ENCODE peak calls at places on chromosomes 11 and 22, in nine cellular contexts. One of them, this sample, is unnamed.

GRCh38 chr11:130441726-130442125 is 6.7 kb upstream of the ADAMTS15 start:
- DNase-seq in tibial nerve: no peak
- DNase-seq in K562: no peak
- DNase-seq in HepG2: no peak
- DNase-seq in stomach: no peak
- DNase-seq in ovary: no peak
- DNase-seq in A549: no peak
- DNase-seq in suprapubic skin: no peak
- DNase-seq in H1: no peak
- DNase-seq in this sample: no peak

GRCh38 chr11:12694182-12694531 is 19.9 kb downstream of the TEAD1 start:
- DNase-seq in tibial nerve: no peak
- DNase-seq in K562: no peak
- DNase-seq in HepG2: no peak
- DNase-seq in stomach: peak; percentile 61
- DNase-seq in ovary: peak; percentile 56
- DNase-seq in A549: peak; percentile 56
- DNase-seq in suprapubic skin: no peak
- DNase-seq in H1: no peak
- DNase-seq in this sample: no peak

GRCh38 chr11:69939551-69940245 is 120.5 kb upstream of the FGF3 start:
- DNase-seq in tibial nerve: no peak
- DNase-seq in K562: no peak
- DNase-seq in HepG2: no peak
- DNase-seq in stomach: peak; percentile 42
- DNase-seq in ovary: peak; percentile 82
- DNase-seq in A549: no peak
- DNase-seq in suprapubic skin: no peak
- DNase-seq in H1: no peak
- DNase-seq in this sample: no peak

GRCh38 chr11:10400856-10401255 is 54.2 kb upstream of the AMPD3 start:
- DNase-seq in tibial nerve: no peak
- DNase-seq in K562: no peak
- DNase-seq in HepG2: no peak
- DNase-seq in stomach: no peak
- DNase-seq in ovary: no peak
- DNase-seq in A549: no peak
- DNase-seq in suprapubic skin: no peak
- DNase-seq in H1: no peak
- DNase-seq in this sample: peak; percentile 70

GRCh38 chr22:35477911-35478582 is 62.6 kb upstream of the RASD2 start:
- DNase-seq in tibial nerve: peak; percentile 48
- DNase-seq in K562: peak; percentile 78
- DNase-seq in HepG2: no peak
- DNase-seq in stomach: no peak
- DNase-seq in ovary: peak; percentile 68
- DNase-seq in A549: peak; percentile 70
- DNase-seq in suprapubic skin: no peak
- DNase-seq in H1: no peak
- DNase-seq in this sample: no peak

GRCh38 chr11:70040452-70040851 is 37.7 kb upstream of the ANO1 start:
- DNase-seq in tibial nerve: no peak
- DNase-seq in K562: no peak
- DNase-seq in HepG2: no peak
- DNase-seq in stomach: peak; percentile 20
- DNase-seq in ovary: no peak
- DNase-seq in A549: no peak
- DNase-seq in suprapubic skin: peak; percentile 69
- DNase-seq in H1: no peak
- DNase-seq in this sample: peak; percentile 10

GRCh38 chr11:121950160-121950559 is 165.9 kb downstream of the BLID start:
- DNase-seq in tibial nerve: no peak
- DNase-seq in K562: no peak
- DNase-seq in HepG2: peak; percentile 46
- DNase-seq in stomach: no peak
- DNase-seq in ovary: no peak
- DNase-seq in A549: no peak
- DNase-seq in suprapubic skin: no peak
- DNase-seq in H1: no peak
- DNase-seq in this sample: no peak

GRCh38 chr11:2462092-2462985 is 17.5 kb downstream of the KCNQ1 start:
- DNase-seq in tibial nerve: no peak
- DNase-seq in K562: no peak
- DNase-seq in HepG2: no peak
- DNase-seq in stomach: peak; percentile 22
- DNase-seq in ovary: no peak
- DNase-seq in A549: no peak
- DNase-seq in suprapubic skin: peak; percentile 67
- DNase-seq in H1: no peak
- DNase-seq in this sample: no peak

GRCh38 chr11:65036931-65037330 is 4.1 kb upstream of the SAC3D1 start:
- DNase-seq in tibial nerve: no peak
- DNase-seq in K562: no peak
- DNase-seq in HepG2: no peak
- DNase-seq in stomach: peak; percentile 90
- DNase-seq in ovary: no peak
- DNase-seq in A549: no peak
- DNase-seq in suprapubic skin: no peak
- DNase-seq in H1: no peak
- DNase-seq in this sample: no peak

GRCh38 chr11:24755260-24755839 is 258.5 kb downstream of the LUZP2 start:
- DNase-seq in tibial nerve: no peak
- DNase-seq in K562: no peak
- DNase-seq in HepG2: no peak
- DNase-seq in stomach: no peak
- DNase-seq in ovary: no peak
- DNase-seq in A549: no peak
- DNase-seq in suprapubic skin: no peak
- DNase-seq in H1: no peak
- DNase-seq in this sample: no peak

GRCh38 chr22:21939392-21940319 is 13.0 kb downstream of the PPM1F start:
- DNase-seq in tibial nerve: no peak
- DNase-seq in K562: no peak
- DNase-seq in HepG2: no peak
- DNase-seq in stomach: no peak
- DNase-seq in ovary: no peak
- DNase-seq in A549: no peak
- DNase-seq in suprapubic skin: no peak
- DNase-seq in H1: no peak
- DNase-seq in this sample: no peak

GRCh38 chr11:131808466-131808865 is 438.1 kb downstream of the NTM start:
- DNase-seq in tibial nerve: no peak
- DNase-seq in K562: no peak
- DNase-seq in HepG2: no peak
- DNase-seq in stomach: no peak
- DNase-seq in ovary: no peak
- DNase-seq in A549: no peak
- DNase-seq in suprapubic skin: no peak
- DNase-seq in H1: no peak
- DNase-seq in this sample: peak; percentile 34

GRCh38 chr11:131807876-131808275 is 437.5 kb downstream of the NTM start:
- DNase-seq in tibial nerve: no peak
- DNase-seq in K562: no peak
- DNase-seq in HepG2: no peak
- DNase-seq in stomach: no peak
- DNase-seq in ovary: no peak
- DNase-seq in A549: no peak
- DNase-seq in suprapubic skin: no peak
- DNase-seq in H1: no peak
- DNase-seq in this sample: no peak

GRCh38 chr11:131810511-131810910 is 440.1 kb downstream of the NTM start:
- DNase-seq in tibial nerve: no peak
- DNase-seq in K562: no peak
- DNase-seq in HepG2: no peak
- DNase-seq in stomach: no peak
- DNase-seq in ovary: no peak
- DNase-seq in A549: no peak
- DNase-seq in suprapubic skin: no peak
- DNase-seq in H1: no peak
- DNase-seq in this sample: no peak

GRCh38 chr11:131809203-131809948 is 439.0 kb downstream of the NTM start:
- DNase-seq in tibial nerve: no peak
- DNase-seq in K562: no peak
- DNase-seq in HepG2: no peak
- DNase-seq in stomach: no peak
- DNase-seq in ovary: no peak
- DNase-seq in A549: no peak
- DNase-seq in suprapubic skin: no peak
- DNase-seq in H1: no peak
- DNase-seq in this sample: peak; percentile 53

GRCh38 chr11:131811380-131811779 is 441.0 kb downstream of the NTM start:
- DNase-seq in tibial nerve: no peak
- DNase-seq in K562: no peak
- DNase-seq in HepG2: no peak
- DNase-seq in stomach: no peak
- DNase-seq in ovary: no peak
- DNase-seq in A549: no peak
- DNase-seq in suprapubic skin: no peak
- DNase-seq in H1: no peak
- DNase-seq in this sample: peak; percentile 29
- TF ChIP-seq EP300 in tibial nerve: no peak
- TF ChIP-seq EP300 in K562: no peak
- TF ChIP-seq EP300 in HepG2: no peak
- TF ChIP-seq EP300 in stomach: no peak
- TF ChIP-seq EP300 in ovary: no peak
- TF ChIP-seq EP300 in A549: no peak
- TF ChIP-seq EP300 in suprapubic skin: no peak
- TF ChIP-seq EP300 in H1: no peak
- TF ChIP-seq EP300 in this sample: no peak

DNA sequence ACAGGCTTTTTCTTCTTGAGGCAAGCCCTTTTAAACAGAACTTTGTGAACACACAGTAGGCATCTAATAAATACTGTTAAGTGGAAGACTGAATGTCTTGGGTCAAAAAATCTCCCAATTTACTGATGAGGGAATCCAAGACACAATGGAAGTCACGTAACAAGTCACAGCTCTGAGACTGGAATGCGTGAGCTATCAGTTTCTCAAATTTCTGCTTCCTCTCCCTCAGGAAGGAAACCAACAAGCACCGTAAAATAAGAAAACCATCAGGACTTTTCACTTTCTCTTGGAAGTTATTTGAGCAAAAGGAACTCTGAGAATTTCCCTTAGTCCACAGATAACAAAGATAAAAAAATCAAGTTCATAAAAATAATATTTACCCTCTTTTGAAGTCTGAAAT is 50.1 kb upstream of the CCDC89 start:
- DNase-seq in tibial nerve: no peak
- DNase-seq in K562: no peak
- DNase-seq in HepG2: no peak
- DNase-seq in stomach: no peak
- DNase-seq in ovary: no peak
- DNase-seq in A549: no peak
- DNase-seq in suprapubic skin: no peak
- DNase-seq in H1: no peak
- DNase-seq in this sample: no peak
- H3K27ac ChIP-seq in tibial nerve: peak overlapping the region; percentile 64
- H3K27ac ChIP-seq in K562: no peak overlapping the region
- H3K27ac ChIP-seq in HepG2: no peak overlapping the region
- H3K27ac ChIP-seq in stomach: peak overlapping the region; percentile 28
- H3K27ac ChIP-seq in ovary: no peak overlapping the region
- H3K27ac ChIP-seq in A549: no peak overlapping the region
- H3K27ac ChIP-seq in suprapubic skin: no peak overlapping the region
- H3K27ac ChIP-seq in H1: no peak overlapping the region
- H3K27ac ChIP-seq in this sample: no peak overlapping the region

GRCh38 chr22:38727530-38728451 is 22.0 kb downstream of the GTPBP1 start:
- DNase-seq in tibial nerve: no peak
- DNase-seq in K562: no peak
- DNase-seq in HepG2: no peak
- DNase-seq in stomach: no peak
- DNase-seq in ovary: peak; percentile 27
- DNase-seq in A549: no peak
- DNase-seq in suprapubic skin: no peak
- DNase-seq in H1: no peak
- DNase-seq in this sample: no peak
- TF ChIP-seq POLR2A in tibial nerve: no peak
- TF ChIP-seq POLR2A in K562: no peak
- TF ChIP-seq POLR2A in HepG2: no peak
- TF ChIP-seq POLR2A in stomach: no peak
- TF ChIP-seq POLR2A in ovary: no peak
- TF ChIP-seq POLR2A in A549: no peak
- TF ChIP-seq POLR2A in suprapubic skin: no peak
- TF ChIP-seq POLR2A in H1: no peak
- TF ChIP-seq POLR2A in this sample: no peak

GRCh38 chr11:95653099-95653498 is 136.5 kb downstream of the FAM76B start:
- DNase-seq in tibial nerve: no peak
- DNase-seq in K562: no peak
- DNase-seq in HepG2: no peak
- DNase-seq in stomach: no peak
- DNase-seq in ovary: no peak
- DNase-seq in A549: no peak
- DNase-seq in suprapubic skin: no peak
- DNase-seq in H1: no peak
- DNase-seq in this sample: no peak

GRCh38 chr11:95650271-95650670 is 139.3 kb downstream of the FAM76B start:
- DNase-seq in tibial nerve: no peak
- DNase-seq in K562: no peak
- DNase-seq in HepG2: no peak
- DNase-seq in stomach: no peak
- DNase-seq in ovary: no peak
- DNase-seq in A549: no peak
- DNase-seq in suprapubic skin: no peak
- DNase-seq in H1: no peak
- DNase-seq in this sample: no peak

GRCh38 chr11:95647805-95648379 is 141.7 kb downstream of the FAM76B start:
- DNase-seq in tibial nerve: no peak
- DNase-seq in K562: no peak
- DNase-seq in HepG2: no peak
- DNase-seq in stomach: no peak
- DNase-seq in ovary: no peak
- DNase-seq in A549: no peak
- DNase-seq in suprapubic skin: no peak
- DNase-seq in H1: no peak
- DNase-seq in this sample: no peak

GRCh38 chr11:95652002-95652472 is 137.5 kb downstream of the FAM76B start:
- DNase-seq in tibial nerve: no peak
- DNase-seq in K562: peak; percentile 63
- DNase-seq in HepG2: no peak
- DNase-seq in stomach: no peak
- DNase-seq in ovary: no peak
- DNase-seq in A549: no peak
- DNase-seq in suprapubic skin: no peak
- DNase-seq in H1: no peak
- DNase-seq in this sample: no peak

GRCh38 chr11:95647355-95647754 is 142.2 kb downstream of the FAM76B start:
- DNase-seq in tibial nerve: peak; percentile 46
- DNase-seq in K562: no peak
- DNase-seq in HepG2: no peak
- DNase-seq in stomach: no peak
- DNase-seq in ovary: no peak
- DNase-seq in A549: no peak
- DNase-seq in suprapubic skin: no peak
- DNase-seq in H1: no peak
- DNase-seq in this sample: no peak
- TF ChIP-seq EP300 in tibial nerve: peak; percentile 88
- TF ChIP-seq EP300 in K562: no peak
- TF ChIP-seq EP300 in HepG2: no peak
- TF ChIP-seq EP300 in stomach: peak; percentile 69
- TF ChIP-seq EP300 in ovary: no peak
- TF ChIP-seq EP300 in A549: no peak
- TF ChIP-seq EP300 in suprapubic skin: no peak
- TF ChIP-seq EP300 in H1: no peak
- TF ChIP-seq EP300 in this sample: peak; percentile 40

GRCh38 chr11:76617553-76618265 is 52.8 kb downstream of the LRRC32 start:
- DNase-seq in tibial nerve: no peak
- DNase-seq in K562: no peak
- DNase-seq in HepG2: no peak
- DNase-seq in stomach: no peak
- DNase-seq in ovary: peak; percentile 40
- DNase-seq in A549: no peak
- DNase-seq in suprapubic skin: peak; percentile 67
- DNase-seq in H1: no peak
- DNase-seq in this sample: no peak
- H3K27ac ChIP-seq in tibial nerve: peak overlapping the region; percentile 9
- H3K27ac ChIP-seq in K562: no peak overlapping the region
- H3K27ac ChIP-seq in HepG2: no peak overlapping the region
- H3K27ac ChIP-seq in stomach: no peak overlapping the region
- H3K27ac ChIP-seq in ovary: no peak overlapping the region
- H3K27ac ChIP-seq in A549: no peak overlapping the region
- H3K27ac ChIP-seq in suprapubic skin: peak overlapping the region; percentile 59
- H3K27ac ChIP-seq in H1: no peak overlapping the region
- H3K27ac ChIP-seq in this sample: no peak overlapping the region